ENCODE peak calls at places on chromosomes 4 and X, in nine cellular contexts. One of them, this sample, is unnamed. For H3K36me3, the result is how much of the 10 kb centered on the place peaks cover.

GRCh38 chr4:177051473-177052060 is 258.1 kb upstream of the NEIL3 start:
- DNase-seq in neural progenitor cell: peak
- DNase-seq in brain microvascular endothelial cell: no peak
- DNase-seq in heart left ventricle: no peak
- DNase-seq in uterus: no peak
- DNase-seq in fibroblast of lung: peak
- DNase-seq in IMR-90: peak
- DNase-seq in thoracic aorta: no peak
- DNase-seq in pancreas: no peak
- DNase-seq in this sample: no peak

GRCh38 chr4:104393649-104394048 is 101.0 kb downstream of the CXXC4 start:
- DNase-seq in fibroblast of lung: peak
- DNase-seq in heart left ventricle: no peak
- DNase-seq in uterus: no peak
- DNase-seq in neural progenitor cell: no peak
- DNase-seq in brain microvascular endothelial cell: no peak
- DNase-seq in thoracic aorta: no peak
- DNase-seq in pancreas: no peak
- DNase-seq in IMR-90: no peak
- DNase-seq in this sample: no peak

GRCh38 chrX:56738670-56739069 is 9.6 kb downstream of the NBDY start:
- DNase-seq in heart left ventricle: no peak
- DNase-seq in fibroblast of lung: no peak
- DNase-seq in IMR-90: no peak
- DNase-seq in pancreas: no peak
- DNase-seq in uterus: no peak
- DNase-seq in thoracic aorta: no peak
- DNase-seq in neural progenitor cell: no peak
- DNase-seq in brain microvascular endothelial cell: no peak
- DNase-seq in this sample: no peak

GRCh38 chrX:31894152-31894551 is 822.3 kb upstream of the FTHL17 start:
- DNase-seq in uterus: no peak
- DNase-seq in brain microvascular endothelial cell: no peak
- DNase-seq in pancreas: no peak
- DNase-seq in fibroblast of lung: no peak
- DNase-seq in heart left ventricle: no peak
- DNase-seq in neural progenitor cell: peak
- DNase-seq in IMR-90: no peak
- DNase-seq in thoracic aorta: no peak
- DNase-seq in this sample: no peak

GRCh38 chrX:13339607-13340006 is 19.8 kb upstream of the ATXN3L start:
- DNase-seq in neural progenitor cell: no peak
- DNase-seq in IMR-90: no peak
- DNase-seq in uterus: no peak
- DNase-seq in thoracic aorta: no peak
- DNase-seq in fibroblast of lung: no peak
- DNase-seq in brain microvascular endothelial cell: no peak
- DNase-seq in heart left ventricle: no peak
- DNase-seq in pancreas: no peak
- DNase-seq in this sample: no peak

GRCh38 chr4:47468686-47469365 is 5.3 kb upstream of the COMMD8 start:
- DNase-seq in fibroblast of lung: peak
- DNase-seq in thoracic aorta: no peak
- DNase-seq in neural progenitor cell: no peak
- DNase-seq in pancreas: no peak
- DNase-seq in brain microvascular endothelial cell: peak
- DNase-seq in heart left ventricle: no peak
- DNase-seq in IMR-90: peak
- DNase-seq in uterus: no peak
- DNase-seq in this sample: no peak

GRCh38 chrX:134631404-134632346 is 26.6 kb downstream of the PLAC1 start:
- DNase-seq in neural progenitor cell: peak
- DNase-seq in fibroblast of lung: peak
- DNase-seq in uterus: peak
- DNase-seq in brain microvascular endothelial cell: no peak
- DNase-seq in heart left ventricle: no peak
- DNase-seq in IMR-90: peak
- DNase-seq in pancreas: no peak
- DNase-seq in thoracic aorta: no peak
- DNase-seq in this sample: no peak

GRCh38 chr4:32569844-32570243 is 1849.7 kb downstream of the PCDH7 start:
- DNase-seq in pancreas: no peak
- DNase-seq in heart left ventricle: no peak
- DNase-seq in thoracic aorta: no peak
- DNase-seq in neural progenitor cell: no peak
- DNase-seq in brain microvascular endothelial cell: peak
- DNase-seq in fibroblast of lung: no peak
- DNase-seq in IMR-90: no peak
- DNase-seq in uterus: no peak
- DNase-seq in this sample: peak

GRCh38 chrX:3143043-3143799 is 102.0 kb downstream of the ARSF start:
- DNase-seq in thoracic aorta: no peak
- DNase-seq in uterus: no peak
- DNase-seq in neural progenitor cell: no peak
- DNase-seq in brain microvascular endothelial cell: no peak
- DNase-seq in IMR-90: no peak
- DNase-seq in fibroblast of lung: no peak
- DNase-seq in heart left ventricle: no peak
- DNase-seq in pancreas: no peak
- DNase-seq in this sample: no peak

GRCh38 chr4:2256781-2257191 is 5.1 kb downstream of the MXD4 start:
- DNase-seq in pancreas: peak
- DNase-seq in IMR-90: no peak
- DNase-seq in thoracic aorta: peak
- DNase-seq in fibroblast of lung: no peak
- DNase-seq in heart left ventricle: peak
- DNase-seq in brain microvascular endothelial cell: no peak
- DNase-seq in uterus: peak
- DNase-seq in neural progenitor cell: no peak
- DNase-seq in this sample: peak

GRCh38 chr4:48756689-48757220 is 23.3 kb downstream of the FRYL start:
- DNase-seq in brain microvascular endothelial cell: peak
- DNase-seq in neural progenitor cell: no peak
- DNase-seq in pancreas: no peak
- DNase-seq in heart left ventricle: no peak
- DNase-seq in IMR-90: peak
- DNase-seq in uterus: no peak
- DNase-seq in thoracic aorta: no peak
- DNase-seq in fibroblast of lung: no peak
- DNase-seq in this sample: no peak

GRCh38 chr4:114087596-114088230 is 108.3 kb upstream of the ARSJ start:
- DNase-seq in thoracic aorta: no peak
- DNase-seq in fibroblast of lung: peak
- DNase-seq in neural progenitor cell: no peak
- DNase-seq in IMR-90: peak
- DNase-seq in heart left ventricle: no peak
- DNase-seq in brain microvascular endothelial cell: peak
- DNase-seq in uterus: no peak
- DNase-seq in pancreas: no peak
- DNase-seq in this sample: no peak

GRCh38 chr4:77193046-77193445 is 36.0 kb downstream of the CCNG2 start:
- DNase-seq in fibroblast of lung: no peak
- DNase-seq in brain microvascular endothelial cell: no peak
- DNase-seq in neural progenitor cell: no peak
- DNase-seq in heart left ventricle: no peak
- DNase-seq in thoracic aorta: no peak
- DNase-seq in IMR-90: no peak
- DNase-seq in pancreas: no peak
- DNase-seq in uterus: no peak
- DNase-seq in this sample: no peak

GRCh38 chrX:106932492-106932923 is 12.3 kb downstream of the CLDN2 start:
- DNase-seq in IMR-90: peak
- DNase-seq in uterus: no peak
- DNase-seq in pancreas: no peak
- DNase-seq in neural progenitor cell: no peak
- DNase-seq in brain microvascular endothelial cell: no peak
- DNase-seq in thoracic aorta: no peak
- DNase-seq in heart left ventricle: no peak
- DNase-seq in fibroblast of lung: peak
- DNase-seq in this sample: no peak

GRCh38 chr4:38489924-38490639 is 173.9 kb upstream of the KLF3 start:
- DNase-seq in brain microvascular endothelial cell: peak
- DNase-seq in uterus: no peak
- DNase-seq in fibroblast of lung: peak
- DNase-seq in neural progenitor cell: peak
- DNase-seq in IMR-90: peak
- DNase-seq in heart left ventricle: peak
- DNase-seq in pancreas: no peak
- DNase-seq in thoracic aorta: no peak
- DNase-seq in this sample: no peak

GRCh38 chrX:750263-750662 is 119.7 kb downstream of the SHOX start:
- DNase-seq in brain microvascular endothelial cell: no peak
- DNase-seq in heart left ventricle: no peak
- DNase-seq in IMR-90: no peak
- DNase-seq in uterus: no peak
- DNase-seq in fibroblast of lung: no peak
- DNase-seq in pancreas: no peak
- DNase-seq in neural progenitor cell: no peak
- DNase-seq in thoracic aorta: no peak
- DNase-seq in this sample: no peak

GRCh38 chrX:114251575-114251974 is 332.3 kb upstream of the HTR2C start:
- DNase-seq in IMR-90: no peak
- DNase-seq in thoracic aorta: no peak
- DNase-seq in pancreas: no peak
- DNase-seq in uterus: no peak
- DNase-seq in fibroblast of lung: no peak
- DNase-seq in brain microvascular endothelial cell: no peak
- DNase-seq in heart left ventricle: no peak
- DNase-seq in neural progenitor cell: no peak
- DNase-seq in this sample: no peak

GRCh38 chrX:139692506-139692849 is 15.5 kb downstream of the MCF2 start:
- DNase-seq in pancreas: peak
- DNase-seq in brain microvascular endothelial cell: no peak
- DNase-seq in neural progenitor cell: no peak
- DNase-seq in fibroblast of lung: no peak
- DNase-seq in uterus: no peak
- DNase-seq in thoracic aorta: no peak
- DNase-seq in heart left ventricle: no peak
- DNase-seq in IMR-90: no peak
- DNase-seq in this sample: no peak

GRCh38 chrX:140503714-140504351 is 1.0 kb downstream of the SOX3 start:
- DNase-seq in uterus: no peak
- DNase-seq in fibroblast of lung: no peak
- DNase-seq in IMR-90: peak
- DNase-seq in brain microvascular endothelial cell: no peak
- DNase-seq in pancreas: peak
- DNase-seq in thoracic aorta: no peak
- DNase-seq in neural progenitor cell: peak
- DNase-seq in heart left ventricle: no peak
- DNase-seq in this sample: no peak

DNA sequence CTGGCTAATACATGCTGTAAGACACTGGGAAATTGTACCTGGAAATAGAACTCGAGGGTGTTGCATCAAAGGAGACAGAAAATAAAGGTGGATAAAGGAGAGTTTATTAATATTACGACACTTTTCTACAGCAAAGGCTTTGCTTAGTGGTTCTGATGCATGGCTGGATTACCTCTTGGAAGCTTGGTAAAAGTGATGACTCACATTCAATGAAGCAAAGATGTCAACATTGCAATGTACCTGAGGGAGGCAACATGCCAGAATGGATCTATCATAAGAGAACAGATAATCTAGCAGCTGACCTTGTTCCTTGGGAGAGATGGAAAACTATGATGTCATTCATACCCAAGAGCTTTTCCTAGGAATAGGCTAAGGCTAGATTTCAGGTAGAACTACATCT is 735.1 kb upstream of the DIAPH2 start:
- DNase-seq in neural progenitor cell: no peak
- DNase-seq in fibroblast of lung: no peak
- DNase-seq in uterus: no peak
- DNase-seq in thoracic aorta: no peak
- DNase-seq in pancreas: no peak
- DNase-seq in heart left ventricle: no peak
- DNase-seq in IMR-90: no peak
- DNase-seq in brain microvascular endothelial cell: no peak
- DNase-seq in this sample: no peak
- TF ChIP-seq CTCF in neural progenitor cell: no peak
- TF ChIP-seq CTCF in fibroblast of lung: no peak
- TF ChIP-seq CTCF in uterus: no peak
- TF ChIP-seq CTCF in thoracic aorta: no peak
- TF ChIP-seq CTCF in pancreas: no peak
- TF ChIP-seq CTCF in heart left ventricle: no peak
- TF ChIP-seq CTCF in IMR-90: no peak
- TF ChIP-seq CTCF in brain microvascular endothelial cell: no peak
- TF ChIP-seq CTCF in this sample: no peak

GRCh38 chr4:134202136-134202535 is 547 bp upstream of the PABPC4L start:
- DNase-seq in IMR-90: no peak
- DNase-seq in uterus: no peak
- DNase-seq in heart left ventricle: no peak
- DNase-seq in pancreas: no peak
- DNase-seq in neural progenitor cell: no peak
- DNase-seq in thoracic aorta: no peak
- DNase-seq in brain microvascular endothelial cell: no peak
- DNase-seq in fibroblast of lung: no peak
- DNase-seq in this sample: no peak
- H3K4me3 ChIP-seq in IMR-90: no peak
- H3K4me3 ChIP-seq in uterus: peak
- H3K4me3 ChIP-seq in heart left ventricle: peak
- H3K4me3 ChIP-seq in pancreas: peak
- H3K4me3 ChIP-seq in neural progenitor cell: peak
- H3K4me3 ChIP-seq in thoracic aorta: peak
- H3K4me3 ChIP-seq in brain microvascular endothelial cell: peak
- H3K4me3 ChIP-seq in fibroblast of lung: no peak
- H3K4me3 ChIP-seq in this sample: no peak

DNA sequence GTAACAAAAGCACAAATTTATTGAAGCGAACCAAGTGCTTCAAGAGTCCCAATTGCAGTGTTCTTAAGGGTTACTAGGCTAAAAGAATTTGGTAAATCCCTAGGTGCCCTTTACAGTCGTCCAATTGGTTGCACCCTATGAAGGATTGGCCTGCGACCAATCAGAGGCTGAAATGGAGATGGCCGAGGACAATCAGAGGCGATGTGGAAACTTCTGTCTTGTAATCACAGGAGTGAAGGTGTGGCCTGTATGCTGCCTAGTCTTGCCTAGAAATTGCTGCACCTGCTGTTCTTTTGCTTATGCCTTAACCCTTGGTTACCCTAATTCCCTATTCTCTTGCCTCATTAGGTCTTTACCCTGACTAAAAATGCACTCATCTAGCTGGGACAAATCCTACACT is 1.1 kb upstream of the DCK start:
- DNase-seq in fibroblast of lung: no peak
- DNase-seq in brain microvascular endothelial cell: no peak
- DNase-seq in neural progenitor cell: peak
- DNase-seq in uterus: no peak
- DNase-seq in thoracic aorta: no peak
- DNase-seq in pancreas: no peak
- DNase-seq in IMR-90: no peak
- DNase-seq in heart left ventricle: peak
- DNase-seq in this sample: no peak
- H3K36me3 ChIP-seq in fibroblast of lung: under half
- H3K36me3 ChIP-seq in brain microvascular endothelial cell: under half
- H3K36me3 ChIP-seq in neural progenitor cell: under half
- H3K36me3 ChIP-seq in uterus: under half
- H3K36me3 ChIP-seq in thoracic aorta: under half
- H3K36me3 ChIP-seq in pancreas: under half
- H3K36me3 ChIP-seq in IMR-90: under half
- H3K36me3 ChIP-seq in heart left ventricle: under half
- H3K36me3 ChIP-seq in this sample: under half

DNA sequence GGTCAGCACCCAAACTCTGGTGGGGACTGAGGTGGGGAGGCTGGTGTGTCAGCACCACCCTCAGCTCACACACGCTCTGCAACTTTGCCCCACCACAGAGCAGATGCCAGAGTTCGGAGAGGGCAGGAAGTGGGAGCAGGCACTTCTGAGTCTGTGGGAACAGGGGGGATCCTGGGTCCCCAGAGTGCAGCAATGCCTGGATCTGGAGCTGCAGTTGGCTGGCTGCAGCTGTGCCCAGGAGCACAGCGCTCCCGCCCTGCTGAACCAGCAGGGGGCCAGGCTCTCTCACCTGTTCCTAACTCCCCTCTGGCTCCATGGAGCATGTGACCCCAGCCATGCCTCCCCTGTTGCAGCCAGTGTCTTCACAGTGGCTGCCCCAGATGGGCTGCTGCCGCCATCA is 252.4 kb downstream of the SPOCK3 start:
- DNase-seq in neural progenitor cell: no peak
- DNase-seq in fibroblast of lung: no peak
- DNase-seq in heart left ventricle: no peak
- DNase-seq in uterus: no peak
- DNase-seq in IMR-90: no peak
- DNase-seq in pancreas: peak
- DNase-seq in thoracic aorta: no peak
- DNase-seq in brain microvascular endothelial cell: no peak
- DNase-seq in this sample: no peak
- TF ChIP-seq CTCF in neural progenitor cell: no peak
- TF ChIP-seq CTCF in fibroblast of lung: no peak
- TF ChIP-seq CTCF in heart left ventricle: no peak
- TF ChIP-seq CTCF in uterus: no peak
- TF ChIP-seq CTCF in IMR-90: no peak
- TF ChIP-seq CTCF in pancreas: no peak
- TF ChIP-seq CTCF in thoracic aorta: no peak
- TF ChIP-seq CTCF in brain microvascular endothelial cell: no peak
- TF ChIP-seq CTCF in this sample: no peak